ENCODE peak calls at places on chromosomes 1 and 21, in ten cellular contexts. I is glutamatergic neuron; R is HCT116; J is NAMALWA; G is fibroblast of the aortic adventitia; E is D341Med; F is stimulated activated CD8-positive, alpha-beta memory T cell treated with anti-CD3 and anti-CD28 coated beads, Interleukin-2, amount 100 ng/mL, for 1 hour; N is heart left ventricle; U is T-helper 1 cell; Q is LoVo. S is an unnamed sample.

GRCh38 chr21:31343680-31344480 is at the start of gene TIAM1:
- DNase-seq in R (no peak), E (no peak), F (no peak), G (peak), N (peak), J (no peak), Q (no peak), I (peak), U (no peak), S (peak)

GRCh38 chr21:41605178-41605933 is 97.4 kb upstream of the TMPRSS2 start:
- DNase-seq in N (no peak), J (no peak), E (no peak), R (no peak), Q (no peak), U (no peak), G (no peak), F (no peak), I (no peak), S (no peak)

GRCh38 chr1:201585901-201586300 is 47.0 kb downstream of the NAV1 start:
- DNase-seq in Q (no peak), E (no peak), I (no peak), G (peak), R (no peak), U (no peak), J (no peak), N (no peak), F (no peak), S (no peak)

GRCh38 chr1:243944429-243945160 is 94.6 kb upstream of the AKT3 start:
- DNase-seq in E (no peak), R (no peak), N (no peak), U (no peak), F (no peak), Q (no peak), I (no peak), G (peak), J (no peak), S (no peak)

GRCh38 chr1:240138867-240139266 is 47.2 kb downstream of the FMN2 start:
- DNase-seq in N (no peak), F (no peak), G (no peak), R (no peak), J (no peak), I (no peak), E (no peak), Q (no peak), U (no peak), S (no peak)

GRCh38 chr1:211036701-211037494 is 97.0 kb downstream of the KCNH1 start:
- DNase-seq in G (no peak), N (no peak), J (no peak), F (no peak), R (peak), U (no peak), Q (peak), I (no peak), E (no peak), S (no peak)

GRCh38 chr1:210321552-210321951 is 7.2 kb upstream of the HHAT start:
- DNase-seq in N (no peak), E (no peak), U (no peak), G (no peak), F (no peak), Q (no peak), I (no peak), R (no peak), J (no peak), S (no peak)

GRCh38 chr1:56397811-56398231 is 181.5 kb downstream of the PLPP3 start:
- DNase-seq in E (no peak), I (no peak), R (no peak), N (no peak), F (no peak), G (peak), Q (no peak), J (no peak), U (no peak), S (no peak)

GRCh38 chr1:232319106-232319505 is 310.8 kb downstream of the SIPA1L2 start:
- DNase-seq in Q (no peak), U (no peak), G (no peak), E (no peak), R (no peak), I (peak), F (no peak), N (peak), J (no peak), S (peak)

GRCh38 chr1:925532-926421 is 2.1 kb downstream of the SAMD11 start:
- DNase-seq in U (no peak), R (no peak), J (no peak), G (peak), F (no peak), N (no peak), E (no peak), I (peak), Q (no peak), S (no peak)

GRCh38 chr1:54952950-54953718 is 27.3 kb upstream of the TMEM61 start:
- DNase-seq in Q (peak), F (no peak), I (no peak), J (no peak), G (no peak), R (no peak), E (no peak), N (no peak), U (no peak), S (no peak)

GRCh38 chr21:41765393-41765950 is 1.4 kb downstream of the RIPK4 start:
- DNase-seq in I (no peak), F (no peak), G (no peak), U (no peak), J (no peak), N (no peak), Q (no peak), R (no peak), E (no peak), S (no peak)

GRCh38 chr21:31509108-31510017 is 150.1 kb upstream of the SOD1 start:
- DNase-seq in Q (peak), N (no peak), E (no peak), J (peak), I (no peak), U (peak), R (peak), F (peak), G (no peak), S (no peak)

GRCh38 chr1:33008051-33008914 is 28.4 kb downstream of the AK2 start:
- DNase-seq in N (no peak), Q (no peak), R (no peak), E (no peak), J (no peak), F (no peak), G (peak), I (no peak), U (no peak), S (no peak)

GRCh38 chr1:192812420-192813209 is 3.8 kb downstream of the RGS2 start:
- DNase-seq in Q (no peak), F (no peak), I (no peak), R (no peak), J (peak), G (no peak), E (no peak), N (no peak), U (no peak), S (no peak)

GRCh38 chr1:36156329-36157114 is 562 bp downstream of the MAP7D1 start:
- DNase-seq in N (peak), G (peak), U (peak), J (peak), Q (peak), F (no peak), E (peak), I (peak), R (no peak), S (peak)

GRCh38 chr21:17889171-17889570 is 70.0 kb upstream of the C21orf91 start:
- DNase-seq in J (no peak), G (no peak), U (no peak), F (no peak), E (no peak), I (no peak), Q (no peak), R (no peak), N (no peak), S (no peak)

GRCh38 chr1:15028117-15028516 is 125.4 kb upstream of the TMEM51 start:
- DNase-seq in I (no peak), U (no peak), J (no peak), E (no peak), Q (no peak), F (no peak), G (peak), R (no peak), N (peak), S (peak)

GRCh38 chr1:157399984-157400382 is 152.3 kb downstream of the FCRL5 start:
- DNase-seq in G (peak), R (no peak), Q (no peak), I (no peak), N (no peak), J (peak), F (no peak), E (no peak), U (no peak), S (no peak)

GRCh38 chr1:2643414-2644077 is 10.7 kb upstream of the MMEL1 start:
- DNase-seq in E (no peak), N (no peak), U (no peak), I (no peak), R (no peak), G (no peak), Q (no peak), J (no peak), F (no peak), S (no peak)

GRCh38 chr1:31848381-31848897 is 32.6 kb upstream of the SPOCD1 start:
- DNase-seq in G (no peak), N (no peak), J (peak), F (no peak), Q (no peak), E (no peak), R (no peak), I (no peak), U (peak), S (no peak)

GRCh38 chr1:205939690-205940330 is 3.4 kb downstream of the SLC26A9 start:
- DNase-seq in N (no peak), F (no peak), I (peak), J (peak), Q (no peak), G (no peak), R (peak), E (peak), U (no peak), S (no peak)

GRCh38 chr1:45170151-45170742 is 36.2 kb downstream of the ZSWIM5 start:
- DNase-seq in G (no peak), U (no peak), N (no peak), I (no peak), J (no peak), R (no peak), F (no peak), Q (no peak), E (no peak), S (no peak)

GRCh38 chr1:20361805-20362381 is 71.2 kb downstream of the VWA5B1 start:
- DNase-seq in U (no peak), R (peak), E (peak), I (peak), N (peak), Q (no peak), F (no peak), G (peak), J (peak), S (peak)

GRCh38 chr1:183470961-183471747 is 1.1 kb upstream of the SMG7 start:
- DNase-seq in G (peak), J (peak), E (peak), U (peak), Q (peak), N (peak), R (peak), I (peak), F (peak), S (peak)

GRCh38 chr1:246533371-246533905 is 26.4 kb upstream of the SMYD3 start:
- DNase-seq in I (no peak), Q (no peak), G (no peak), E (no peak), J (no peak), U (no peak), N (no peak), F (no peak), R (no peak), S (no peak)

GRCh38 chr1:94736073-94736472 is 84.1 kb upstream of the SLC44A3 start:
- DNase-seq in I (no peak), J (no peak), F (no peak), N (no peak), R (no peak), G (no peak), E (no peak), Q (no peak), U (no peak), S (no peak)

GRCh38 chr1:110962892-110963665 is 643 bp downstream of the LRIF1 start:
- DNase-seq in G (peak), R (peak), F (peak), J (peak), E (peak), I (peak), N (peak), U (peak), Q (peak), S (peak)